ENCODE peak calls at places on chromosomes 4 and X, in five cellular contexts. W is BJ, C is left ventricle myocardium inferior, F is pancreas, P is PC-9. D is an unnamed sample.

GRCh38 chr4:89598602-89599001 is 238.4 kb downstream of the SNCA start:
- DNase-seq in W (no peak), C (no peak), F (no peak), P (no peak), D (no peak)

GRCh38 chr4:125070869-125071268 is 243.9 kb upstream of the FAT4 start:
- DNase-seq in W (no peak), C (no peak), F (no peak), P (no peak), D (no peak)

GRCh38 chr4:127586922-127587571 is 45.7 kb upstream of the INTU start:
- DNase-seq in W (no peak), C (no peak), F (no peak), P (peak; percentile 57), D (no peak)

GRCh38 chr4:83334425-83335241 is at the start of gene HPSE:
- DNase-seq in W (peak; percentile 9), C (peak; percentile 84), F (peak; percentile 79), P (peak; percentile 71), D (peak; percentile 79)

GRCh38 chr4:47703964-47704363 is 133.9 kb downstream of the CORIN start:
- DNase-seq in W (peak; percentile 5), C (no peak), F (no peak), P (no peak), D (no peak)

GRCh38 chr4:188960411-188961093 is 821.3 kb downstream of the TRIML1 start:
- DNase-seq in W (no peak), C (no peak), F (no peak), P (no peak), D (no peak)

GRCh38 chrX:107654778-107655761 is 26.8 kb downstream of the PRPS1 start:
- DNase-seq in W (peak; percentile 81), C (peak; percentile 49), F (peak; percentile 73), P (peak; percentile 96), D (peak; percentile 61)

GRCh38 chr4:98754736-98755135 is 96.3 kb upstream of the TSPAN5 start:
- DNase-seq in W (no peak), C (no peak), F (no peak), P (no peak), D (no peak)

GRCh38 chr4:163201358-163201757 is 34.7 kb upstream of the NAF1 start:
- DNase-seq in W (no peak), C (no peak), F (no peak), P (no peak), D (no peak)

GRCh38 chr4:119683518-119683917 is 54.9 kb upstream of the PDE5A start:
- DNase-seq in W (peak; percentile 55), C (no peak), F (no peak), P (no peak), D (no peak)

GRCh38 chrX:13750204-13750603 is 15.7 kb downstream of the OFD1 start:
- DNase-seq in W (no peak), C (no peak), F (no peak), P (peak; percentile 44), D (no peak)

GRCh38 chr4:10706236-10706635 is 21.7 kb upstream of the CLNK start:
- DNase-seq in W (no peak), C (no peak), F (no peak), P (no peak), D (no peak)

GRCh38 chr4:140343303-140343702 is 30.1 kb upstream of the SCOC start:
- DNase-seq in W (no peak), C (no peak), F (peak; percentile 78), P (peak; percentile 42), D (no peak)

GRCh38 chr4:152968806-152969394 is 32.8 kb downstream of the FHDC1 start:
- DNase-seq in W (no peak), C (no peak), F (no peak), P (peak; percentile 70), D (no peak)

GRCh38 chrX:2782778-2783177 is 30.9 kb downstream of the XG start:
- DNase-seq in W (no peak), C (no peak), F (no peak), P (no peak), D (no peak)

GRCh38 chrX:2784026-2784425 is 32.2 kb downstream of the XG start:
- DNase-seq in W (no peak), C (no peak), F (no peak), P (no peak), D (peak; percentile 16)

GRCh38 chrX:2781698-2782097 is 29.9 kb downstream of the XG start:
- DNase-seq in W (no peak), C (no peak), F (no peak), P (no peak), D (no peak)

GRCh38 chrX:2781226-2781571 is 29.4 kb downstream of the XG start:
- DNase-seq in W (no peak), C (no peak), F (no peak), P (no peak), D (no peak)

DNA sequence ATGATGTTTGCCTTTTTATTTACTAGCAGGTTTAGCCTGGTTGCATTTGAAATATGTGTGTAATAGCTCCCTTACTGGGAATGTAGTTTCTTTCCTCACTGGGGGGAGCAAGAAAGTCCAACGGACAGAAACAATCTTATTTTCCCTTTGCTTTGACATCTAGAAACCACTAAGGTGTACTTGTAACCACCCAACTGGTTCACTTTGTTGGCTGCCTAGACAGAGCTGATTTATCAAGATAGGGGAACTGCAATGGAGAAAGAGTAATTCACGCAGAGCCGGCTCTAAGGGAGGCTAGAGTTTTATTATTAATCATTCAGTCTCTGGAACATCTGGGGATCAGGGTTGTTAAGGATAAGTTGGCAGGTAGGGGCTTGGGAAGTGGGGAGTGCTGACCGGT is 30.3 kb downstream of the XG start:
- DNase-seq in W (no peak), C (no peak), F (no peak), P (no peak), D (no peak)
- H3K4me3 ChIP-seq in W (no peak overlapping the region), C (no peak overlapping the region), F (no peak overlapping the region), P (no peak overlapping the region), D (no peak overlapping the region)

GRCh38 chrX:124435616-124436015 is 89.3 kb downstream of the SH2D1A start:
- DNase-seq in W (no peak), C (no peak), F (no peak), P (no peak), D (no peak)
- H3K27me3 ChIP-seq in W (no peaks in the 10 kb centered on the region), C (no peaks in the 10 kb centered on the region), F (no peaks in the 10 kb centered on the region), P (no peaks in the 10 kb centered on the region), D (no peaks in the 10 kb centered on the region)

GRCh38 chr4:132076829-132077228 is 1072.3 kb upstream of the PCDH10 start:
- DNase-seq in W (no peak), C (no peak), F (no peak), P (no peak), D (no peak)
- TF ChIP-seq CTCF in W (no peak), C (no peak), F (no peak), P (no peak), D (no peak)

GRCh38 chr4:137901114-137901513 is 341.0 kb downstream of the SLC7A11 start:
- DNase-seq in W (no peak), C (no peak), F (no peak), P (no peak), D (no peak)
- H3K4me3 ChIP-seq in W (no peak overlapping the region), C (no peak overlapping the region), F (no peak overlapping the region), P (no peak overlapping the region), D (no peak overlapping the region)

D was measured in psoas muscle.